ENCODE peak calls at places on chromosomes 7 and 10, in four cellular contexts. B is astrocyte of the spinal cord, U is lower leg skin, K is endothelial cell of umbilical vein. M is an unnamed sample.

GRCh38 chr10:22681783-22682183 is 32.6 kb downstream of the PIP4K2A start:
- DNase-seq in K (peak), B (peak), U (no peak), M (peak)

GRCh38 chr7:30465342-30466170 is 13.0 kb downstream of the NOD1 start:
- DNase-seq in K (peak), B (peak), U (peak), M (peak)

GRCh38 chr10:60140681-60141632 is 234.6 kb upstream of the CCDC6 start:
- DNase-seq in B (peak), K (no peak), U (no peak), M (peak)

GRCh38 chr7:51317582-51317910 is 937 bp upstream of the COBL start:
- DNase-seq in K (no peak), B (no peak), U (no peak), M (no peak)

GRCh38 chr10:117936136-117936535 is 110.6 kb downstream of the RAB11FIP2 start:
- DNase-seq in K (no peak), U (peak), B (no peak), M (peak)

GRCh38 chr7:133562617-133563016 is 309.7 kb downstream of the EXOC4 start:
- DNase-seq in B (no peak), U (no peak), K (no peak), M (no peak)

GRCh38 chr7:79553811-79554555 is 100.5 kb upstream of the MAGI2 start:
- DNase-seq in B (no peak), K (no peak), U (no peak), M (peak)

GRCh38 chr10:15088428-15089261 is at the start of gene ACBD7:
- DNase-seq in U (peak), B (peak), K (peak), M (peak)

GRCh38 chr10:122674781-122675180 is 24.9 kb downstream of the C10orf120 start:
- DNase-seq in K (no peak), B (no peak), U (no peak), M (no peak)

GRCh38 chr7:29987083-29987482 is 2.5 kb downstream of the SCRN1 start:
- DNase-seq in U (no peak), B (peak), K (peak), M (peak)

GRCh38 chr7:123719481-123719806 is 29.4 kb downstream of the WASL start:
- DNase-seq in B (no peak), U (no peak), K (no peak), M (peak)

GRCh38 chr7:100220833-100221718 is 1.3 kb downstream of the PVRIG start:
- DNase-seq in B (no peak), U (no peak), K (no peak), M (no peak)

GRCh38 chr10:70324341-70324861 is 40.6 kb upstream of the NPFFR1 start:
- DNase-seq in K (no peak), B (no peak), U (no peak), M (no peak)

GRCh38 chr7:98423043-98423442 is 22.2 kb upstream of the BAIAP2L1 start:
- DNase-seq in B (peak), U (no peak), K (no peak), M (peak)

GRCh38 chr10:89518876-89519842 is 16.2 kb downstream of the SLC16A12 start:
- DNase-seq in B (peak), U (peak), K (no peak), M (peak)

GRCh38 chr10:24790599-24790998 is 66.9 kb upstream of the ARHGAP21 start:
- DNase-seq in U (no peak), K (no peak), B (no peak), M (no peak)

GRCh38 chr10:34041871-34042270 is 707.4 kb upstream of the NRP1 start:
- DNase-seq in K (no peak), U (peak), B (no peak), M (no peak)

DNA sequence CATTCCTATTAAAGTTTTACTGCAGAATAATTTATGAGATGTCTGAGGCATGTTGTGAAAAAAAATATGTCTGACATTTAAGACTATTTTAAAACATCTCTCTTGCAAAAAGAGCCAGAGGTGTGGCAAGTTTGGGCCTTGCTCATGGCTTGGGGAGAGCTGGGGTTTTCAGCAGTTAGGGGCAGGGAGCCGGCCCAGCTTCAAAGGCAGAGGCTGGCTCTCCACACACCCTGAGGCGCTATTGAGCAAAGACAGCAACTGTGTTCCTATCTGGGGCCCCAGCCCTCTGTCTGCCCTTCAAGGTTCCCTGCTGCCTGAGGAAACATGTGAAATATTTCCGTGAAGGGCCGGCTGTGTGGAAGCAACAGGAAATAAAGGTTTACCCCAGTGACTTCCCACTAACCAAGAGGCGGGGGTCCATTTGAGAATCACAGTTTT is 94.0 kb downstream of the SORBS1 start:
- DNase-seq in K (peak), U (peak), B (peak), M (peak)
- H3K4me3 ChIP-seq in K (no peak), U (no peak), B (no peak), M (no peak)

DNA sequence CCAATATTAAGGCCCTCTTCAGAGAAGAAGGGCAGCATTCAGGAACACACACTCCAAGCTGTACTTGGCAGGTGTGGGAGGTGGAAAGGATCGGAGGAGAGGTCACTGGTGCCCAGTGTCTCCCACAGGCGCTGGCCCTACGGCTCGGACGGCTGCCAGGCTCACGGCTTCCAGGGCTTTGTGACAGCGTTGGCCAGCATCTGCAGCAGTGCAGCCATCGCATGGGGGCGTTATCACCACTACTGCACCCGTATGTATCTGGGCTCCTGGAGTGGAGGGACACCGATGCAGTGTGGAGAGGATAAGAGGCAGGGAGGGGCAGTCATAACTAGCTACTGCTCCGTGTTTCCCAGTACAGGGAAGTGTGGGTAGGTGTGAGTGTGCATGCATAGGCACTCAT is 3.9 kb downstream of the RGR start:
- DNase-seq in U (peak), K (no peak), B (no peak), M (no peak)
- TF ChIP-seq CTCF in U (no peak), K (no peak), B (no peak), M (no peak)

DNA sequence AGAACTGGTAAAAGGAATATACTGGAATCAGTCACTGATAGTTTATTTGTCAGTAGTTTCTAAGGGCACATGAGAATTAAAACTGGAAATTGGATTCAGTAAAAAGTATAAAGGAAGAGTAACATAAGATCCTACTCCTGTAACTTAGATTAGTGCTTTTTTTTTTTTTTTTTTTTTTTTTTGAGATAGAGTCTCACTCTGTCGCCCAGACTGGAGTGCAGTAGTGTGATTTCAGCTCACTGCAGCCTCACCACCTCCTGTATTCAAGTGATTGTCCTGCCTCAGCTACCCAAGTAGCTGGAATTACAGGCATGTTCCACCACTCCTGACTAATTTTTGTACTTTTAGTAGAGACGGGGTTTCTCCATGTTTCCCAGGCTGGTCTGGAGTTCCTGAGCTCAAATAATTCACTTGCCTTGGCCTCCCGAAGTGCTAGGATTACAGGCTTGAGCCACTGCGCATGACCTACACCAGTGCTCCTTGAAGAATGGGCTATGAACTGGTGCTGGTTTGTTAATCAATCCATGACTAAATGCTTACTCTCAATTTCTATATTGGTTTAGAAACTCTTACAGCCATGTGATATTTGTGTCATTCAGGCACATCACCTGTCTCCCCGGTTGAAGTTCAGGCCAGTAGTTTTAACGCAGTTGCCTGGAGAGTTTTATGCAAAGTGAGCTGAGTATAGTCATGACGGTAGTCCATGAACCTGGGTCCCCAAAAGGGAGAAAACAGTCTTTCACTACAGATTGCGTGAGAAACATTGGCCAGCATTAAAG is 65.0 kb downstream of the ZEB1 start:
- DNase-seq in K (no peak), B (no peak), U (no peak), M (no peak)
- H3K4me3 ChIP-seq in K (no peak), B (no peak), U (no peak), M (no peak)

DNA sequence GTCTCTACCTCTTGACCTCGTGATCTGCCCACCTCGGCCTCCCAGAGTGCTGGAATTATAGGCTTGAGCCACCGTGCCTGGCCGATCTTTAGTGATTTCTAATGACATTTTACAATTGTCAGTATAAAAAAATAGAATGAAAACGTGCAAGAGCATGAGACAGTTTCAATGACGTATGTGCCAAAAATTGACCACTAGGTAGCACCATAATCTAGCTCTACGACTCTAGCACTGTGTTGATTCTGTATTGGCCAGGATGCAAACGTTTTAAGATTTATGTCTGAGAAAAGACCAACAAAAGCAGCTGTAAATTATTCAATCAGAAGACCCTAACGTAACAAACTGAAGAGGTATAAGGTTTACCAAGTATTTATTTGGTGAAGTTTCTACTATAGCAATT is 25.4 kb upstream of the EXOC6 start:
- DNase-seq in U (no peak), K (peak), B (peak), M (peak)
- TF ChIP-seq CTCF in U (no peak), K (peak), B (no peak), M (peak)

M was measured in fibroblast of pulmonary artery.